ENCODE peak calls at places on chromosome 9, in four cellular contexts. W is DND-41; C is RWPE1; B is effector memory CD4-positive, alpha-beta T cell. D is an unnamed sample.

GRCh38 chr9:122897969-122898368 is 7.2 kb downstream of the RC3H2 start:
- DNase-seq in W (no peak), B (no peak), C (peak; percentile 33), D (no peak)

GRCh38 chr9:33167949-33168535 is 906 bp upstream of the B4GALT1 start:
- DNase-seq in W (no peak), C (no peak), B (no peak), D (no peak)

GRCh38 chr9:36401179-36401740 is 1.2 kb upstream of the RNF38 start:
- DNase-seq in B (peak; percentile 64), W (no peak), C (peak; percentile 93), D (peak; percentile 38)

GRCh38 chr9:115211413-115212204 is 93.7 kb upstream of the TNC start:
- DNase-seq in B (no peak), W (no peak), C (no peak), D (no peak)

GRCh38 chr9:87498816-87499454 is 1.3 kb downstream of the DAPK1 start:
- DNase-seq in B (no peak), W (no peak), C (no peak), D (no peak)

GRCh38 chr9:132163457-132163875 is 1.6 kb downstream of the NTNG2 start:
- DNase-seq in W (no peak), B (no peak), C (no peak), D (no peak)

GRCh38 chr9:130779153-130779855 is 55.8 kb upstream of the ABL1 start:
- DNase-seq in C (no peak), W (no peak), B (no peak), D (no peak)

GRCh38 chr9:129630967-129631672 is 5.2 kb downstream of the NTMT1 start:
- DNase-seq in C (no peak), W (no peak), B (no peak), D (no peak)

GRCh38 chr9:35716236-35716635 is 15.8 kb downstream of the TLN1 start:
- DNase-seq in B (no peak), W (no peak), C (no peak), D (no peak)

GRCh38 chr9:110104201-110104845 is 103.6 kb downstream of the C9orf152 start:
- DNase-seq in B (no peak), C (no peak), W (no peak), D (no peak)

GRCh38 chr9:103377667-103378066 is 382.5 kb downstream of the CYLC2 start:
- DNase-seq in W (no peak), C (no peak), B (no peak), D (no peak)

GRCh38 chr9:6739218-6739617 is 18.6 kb upstream of the KDM4C start:
- DNase-seq in C (no peak), B (no peak), W (no peak), D (no peak)

GRCh38 chr9:93060746-93061259 is 2.3 kb downstream of the SUSD3 start:
- DNase-seq in C (peak; percentile 59), W (no peak), B (no peak), D (no peak)

GRCh38 chr9:79221084-79221483 is 350.7 kb upstream of the TLE4 start:
- DNase-seq in C (peak; percentile 90), B (no peak), W (no peak), D (no peak)

GRCh38 chr9:121972501-121972981 is 120.6 kb downstream of the TTLL11 start:
- DNase-seq in W (no peak), B (no peak), C (peak; percentile 95), D (no peak)

GRCh38 chr9:92642041-92642451 is 27.9 kb downstream of the IPPK start:
- DNase-seq in B (no peak), W (no peak), C (no peak), D (no peak)

GRCh38 chr9:132978451-132979087 is at the start of gene GFI1B:
- DNase-seq in W (no peak), B (no peak), C (no peak), D (no peak)

GRCh38 chr9:35791321-35791921 is at the start of gene NPR2:
- DNase-seq in W (no peak), C (no peak), B (no peak), D (peak; percentile 60)